ENCODE peak calls at places on chromosomes 7 and 10, in four cellular contexts. G is endothelial cell of umbilical vein, S is GM12878, J is spleen. P is an unnamed sample.

GRCh38 chr10:70462349-70462984 is 16.1 kb upstream of the PALD1 start:
- DNase-seq in G (no peak), S (no peak), J (peak; percentile 86), P (peak; percentile 86)

GRCh38 chr7:149669121-149669818 is 104.1 kb downstream of the ZNF467 start:
- DNase-seq in G (peak; percentile 42), S (no peak), J (no peak), P (no peak)

GRCh38 chr10:3090914-3091313 is 23.6 kb downstream of the PFKP start:
- DNase-seq in G (peak; percentile 86), S (no peak), J (no peak), P (no peak)

GRCh38 chr7:78037603-78038002 is 239.0 kb downstream of the PHTF2 start:
- DNase-seq in G (no peak), S (no peak), J (no peak), P (no peak)

GRCh38 chr10:52314007-52314821 is at the start of gene DKK1:
- DNase-seq in G (peak; percentile 89), S (no peak), J (peak; percentile 88), P (no peak)

GRCh38 chr10:131647789-131648188 is 253.0 kb upstream of the PPP2R2D start:
- DNase-seq in G (no peak), S (no peak), J (no peak), P (peak; percentile 70)

GRCh38 chr7:27606270-27607209 is 56.1 kb downstream of the HIBADH start:
- DNase-seq in G (peak; percentile 89), S (no peak), J (no peak), P (no peak)

GRCh38 chr7:41732279-41733062 is 29.6 kb upstream of the INHBA start:
- DNase-seq in G (peak; percentile 33), S (no peak), J (peak; percentile 75), P (no peak)

GRCh38 chr7:155458317-155459132 is 596 bp downstream of the EN2 start:
- DNase-seq in G (no peak), S (no peak), J (peak; percentile 71), P (no peak)

GRCh38 chr10:103192451-103193106 is 493 bp downstream of the NT5C2 start:
- DNase-seq in G (peak; percentile 90), S (no peak), J (peak; percentile 95), P (peak; percentile 89)

GRCh38 chr10:4586756-4587155 is 239.3 kb upstream of the AKR1E2 start:
- DNase-seq in G (no peak), S (no peak), J (no peak), P (no peak)

GRCh38 chr10:13890617-13891541 is 304.1 kb downstream of the PRPF18 start:
- DNase-seq in G (peak; percentile 56), S (no peak), J (no peak), P (no peak)

GRCh38 chr10:97914171-97914836 is 64.7 kb downstream of the GOLGA7B start:
- DNase-seq in G (no peak), S (no peak), J (no peak), P (no peak)

GRCh38 chr7:16063691-16064090 is 357.6 kb downstream of the CRPPA start:
- DNase-seq in G (no peak), S (no peak), J (no peak), P (no peak)

GRCh38 chr10:79274279-79275104 is 72.8 kb upstream of the PPIF start:
- DNase-seq in G (no peak), S (no peak), J (no peak), P (no peak)

GRCh38 chr7:148847815-148848726 is 36.0 kb downstream of the EZH2 start:
- DNase-seq in G (peak; percentile 64), S (no peak), J (no peak), P (no peak)

GRCh38 chr10:60809157-60809556 is 30.9 kb downstream of the CDK1 start:
- DNase-seq in G (no peak), S (no peak), J (no peak), P (no peak)

GRCh38 chr10:60807499-60807898 is 29.2 kb downstream of the CDK1 start:
- DNase-seq in G (no peak), S (no peak), J (no peak), P (no peak)

GRCh38 chr10:60803433-60803832 is 25.2 kb downstream of the CDK1 start:
- DNase-seq in G (no peak), S (no peak), J (no peak), P (no peak)

GRCh38 chr10:60808031-60808430 is 29.8 kb downstream of the CDK1 start:
- DNase-seq in G (no peak), S (no peak), J (no peak), P (no peak)

DNA sequence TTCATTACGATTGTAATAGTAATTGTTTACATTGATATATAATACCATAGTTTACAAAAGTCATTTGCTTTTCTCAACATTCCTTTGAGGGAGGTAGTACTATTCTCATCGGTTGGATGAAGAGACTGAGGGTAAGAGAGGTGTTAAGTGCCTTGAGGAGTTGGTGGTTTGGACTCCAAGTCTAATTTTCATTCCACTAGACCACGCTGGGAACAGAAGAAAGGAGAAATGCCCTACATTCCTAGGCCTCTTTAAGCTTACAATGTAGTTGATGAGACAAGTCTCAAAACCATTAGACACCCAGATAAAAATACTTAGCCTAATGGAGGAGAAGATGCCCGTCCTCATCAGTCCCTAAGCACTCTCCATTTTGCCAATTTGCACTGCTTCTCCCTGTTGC is 28.7 kb downstream of the CDK1 start:
- DNase-seq in G (no peak), S (no peak), J (no peak), P (no peak)
- TF ChIP-seq POLR2A in G (no peak), S (no peak), J (no peak), P (no peak)

GRCh38 chr7:129193892-129194291 is 5.5 kb downstream of the SMO start:
- DNase-seq in G (no peak), S (no peak), J (no peak), P (no peak)

GRCh38 chr7:129189661-129190310 is 1.4 kb downstream of the SMO start:
- DNase-seq in G (no peak), S (no peak), J (no peak), P (no peak)

GRCh38 chr7:129188372-129188891 is at the start of gene SMO:
- DNase-seq in G (peak; percentile 61), S (no peak), J (peak; percentile 74), P (no peak)

GRCh38 chr7:129188892-129189660 is 643 bp downstream of the SMO start:
- DNase-seq in G (peak; percentile 31), S (no peak), J (peak; percentile 80), P (no peak)

DNA sequence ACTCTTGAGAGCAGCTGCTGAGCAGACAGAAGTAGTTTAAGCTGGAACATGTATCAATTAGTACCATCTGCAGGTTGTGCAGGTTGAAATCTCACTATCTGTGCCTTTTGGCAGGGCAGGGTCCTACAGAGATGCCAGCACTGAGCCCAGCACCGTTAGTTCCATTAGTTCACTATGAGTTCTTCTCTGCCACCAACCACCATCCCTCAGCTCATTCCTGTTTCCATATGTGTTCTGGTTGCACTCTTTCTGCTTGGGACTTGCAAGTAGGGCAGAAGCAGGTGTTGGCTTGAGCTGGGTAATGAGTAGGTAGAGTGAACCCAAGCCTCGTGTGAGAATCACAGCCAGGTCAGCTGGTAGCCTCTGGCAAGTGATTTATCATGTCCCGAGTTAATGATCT is 2.8 kb downstream of the SMO start:
- DNase-seq in G (no peak), S (no peak), J (no peak), P (no peak)
- H3K4me3 ChIP-seq in G (no peak overlapping the region), S (no peak overlapping the region), J (no peak overlapping the region), P (no peak overlapping the region)

GRCh38 chr7:128839751-128840177 is 9.6 kb downstream of the FLNC start:
- DNase-seq in G (no peak), S (no peak), J (no peak), P (no peak)

GRCh38 chr7:128840326-128841170 is 10.3 kb downstream of the FLNC start:
- DNase-seq in G (no peak), S (no peak), J (no peak), P (no peak)

GRCh38 chr7:128837521-128837921 is 7.3 kb downstream of the FLNC start:
- DNase-seq in G (no peak), S (no peak), J (no peak), P (no peak)

GRCh38 chr7:128838109-128838779 is 8.0 kb downstream of the FLNC start:
- DNase-seq in G (no peak), S (no peak), J (no peak), P (no peak)

GRCh38 chr7:128838981-128839731 is 8.9 kb downstream of the FLNC start:
- DNase-seq in G (no peak), S (no peak), J (no peak), P (no peak)
- TF ChIP-seq POLR2AphosphoS5 in G (no peak), S (no peak), J (no peak), P (no peak)

DNA sequence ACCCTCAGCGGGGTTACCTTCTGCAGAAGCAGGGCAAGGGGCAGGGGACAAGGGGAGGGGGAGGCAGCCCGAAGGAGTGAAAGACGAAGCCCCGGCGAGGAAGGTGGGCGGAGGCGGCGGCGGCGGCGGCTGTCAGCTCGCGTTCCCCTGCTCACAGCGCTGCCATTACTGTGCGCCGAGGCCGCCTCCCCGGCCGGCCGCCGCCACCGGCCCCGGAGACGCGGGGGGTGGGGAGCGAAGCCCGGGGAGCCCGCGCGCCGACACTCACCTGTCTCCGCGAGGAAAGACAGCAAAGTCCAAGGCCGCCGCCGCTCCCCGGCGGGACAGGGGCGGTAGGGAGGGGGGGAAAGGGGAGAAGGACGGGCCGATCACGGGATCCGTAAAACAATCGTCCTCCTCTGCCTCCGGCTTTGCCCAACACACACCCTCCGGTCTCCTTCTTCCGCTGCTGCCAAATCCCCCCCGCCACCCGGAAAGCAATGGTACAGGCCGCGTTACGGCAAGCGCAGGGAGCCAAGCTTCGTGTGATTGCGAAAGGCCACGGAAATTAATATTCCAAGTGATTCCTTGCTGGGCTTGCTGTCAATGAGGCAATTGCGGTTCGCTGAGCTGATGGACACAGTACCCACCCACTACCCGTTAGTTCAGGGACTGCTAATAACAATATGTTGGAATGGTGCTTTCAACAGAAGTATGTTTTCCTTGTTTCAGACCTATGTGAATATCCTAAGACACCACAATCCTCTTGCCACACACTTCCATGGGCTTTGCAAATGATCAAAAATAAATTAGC is at the start of gene CUL2:
- DNase-seq in G (peak; percentile 95), S (peak; percentile 76), J (peak; percentile 97), P (peak; percentile 92)
- TF ChIP-seq POLR2A in G (peak; percentile 50), S (peak; percentile 78), J (no peak), P (no peak)

DNA sequence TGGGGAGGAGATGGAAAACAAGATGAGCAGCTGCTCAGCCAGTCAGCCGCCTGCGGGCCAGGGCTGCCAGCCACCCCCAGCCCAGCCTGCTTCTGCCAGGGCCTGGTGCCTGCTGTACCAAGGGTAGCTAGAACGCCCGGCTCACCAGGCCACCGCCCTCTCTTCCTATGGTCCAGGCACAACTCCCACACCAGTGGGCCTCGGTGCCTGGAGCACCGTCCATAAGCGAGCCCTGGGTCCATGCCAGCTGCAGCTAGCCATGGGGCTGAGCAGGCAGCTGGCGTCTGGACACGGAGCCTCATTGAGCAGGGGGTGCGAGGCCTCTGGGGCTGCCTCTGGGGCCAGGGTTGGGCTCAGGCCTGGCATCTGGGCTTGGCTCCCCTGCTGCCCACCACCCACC is 8.5 kb upstream of the RABGEF1 start:
- DNase-seq in G (no peak), S (no peak), J (no peak), P (no peak)
- H3K4me3 ChIP-seq in G (no peak overlapping the region), S (no peak overlapping the region), J (no peak overlapping the region), P (no peak overlapping the region)

DNA sequence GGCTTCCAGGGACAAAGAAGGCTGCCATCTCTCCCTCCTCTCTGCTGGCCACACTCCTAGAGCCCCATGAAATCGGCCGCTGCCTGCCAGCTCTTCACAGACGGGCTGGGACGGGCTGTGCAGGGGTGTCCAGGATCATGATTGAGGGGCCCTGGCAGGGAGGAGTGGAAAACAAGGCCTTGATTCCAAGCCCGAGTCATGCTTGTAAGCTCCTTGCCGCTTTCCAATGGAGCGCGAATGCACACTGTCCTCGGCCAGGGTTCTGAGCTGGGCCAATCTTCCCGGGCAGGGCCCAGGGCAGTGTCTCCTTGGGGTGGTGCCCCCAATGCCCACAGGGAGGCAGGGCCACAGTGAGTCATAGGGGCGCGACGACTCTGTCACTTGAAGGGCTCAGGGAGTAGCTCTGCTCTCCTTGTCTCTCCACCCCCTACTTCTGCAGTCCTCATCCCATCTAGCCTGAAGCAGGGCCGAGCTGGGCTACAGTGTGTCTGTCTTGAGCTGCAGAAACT is 186.2 kb upstream of the SVIL start:
- DNase-seq in G (no peak), S (no peak), J (no peak), P (no peak)
- TF ChIP-seq POLR2AphosphoS5 in G (no peak), S (no peak), J (no peak), P (peak; percentile 68)